ENCODE peak calls at places on chromosome 15, in seven cellular contexts. C is bronchial epithelial cell, H is thyroid gland, J is left lung, L is body of pancreas, E is psoas muscle, I is neural progenitor cell. P is an unnamed sample.

GRCh38 chr15:79570004-79570403 is 137.9 kb downstream of the MINAR1 start:
- DNase-seq in L (no peak), C (no peak), J (no peak), E (no peak), I (no peak), H (no peak), P (no peak)

GRCh38 chr15:49649987-49650386 is 29.1 kb downstream of the DTWD1 start:
- DNase-seq in C (no peak), J (no peak), L (no peak), E (no peak), H (no peak), I (no peak), P (no peak)

GRCh38 chr15:90558182-90558581 is 28.5 kb downstream of the CRTC3 start:
- DNase-seq in E (peak; percentile 19), C (no peak), H (peak; percentile 20), L (no peak), I (no peak), J (no peak), P (no peak)

GRCh38 chr15:71366522-71366921 is 251.3 kb downstream of the THSD4 start:
- DNase-seq in E (no peak), I (no peak), L (no peak), H (no peak), J (no peak), C (no peak), P (no peak)

GRCh38 chr15:86263235-86263634 is 183.6 kb downstream of the AGBL1 start:
- DNase-seq in L (no peak), I (no peak), J (no peak), E (no peak), H (no peak), C (peak; percentile 62), P (no peak)

GRCh38 chr15:35912196-35912595 is 366.2 kb upstream of the DPH6 start:
- DNase-seq in H (no peak), E (no peak), L (no peak), I (no peak), C (peak; percentile 35), J (no peak), P (no peak)

GRCh38 chr15:48336940-48337339 is 5.7 kb downstream of the DUT start:
- DNase-seq in C (no peak), E (no peak), H (no peak), L (no peak), I (peak; percentile 68), J (no peak), P (no peak)

GRCh38 chr15:83119968-83120581 is 12.6 kb downstream of the TM6SF1 start:
- DNase-seq in I (no peak), H (no peak), C (no peak), J (no peak), E (no peak), L (no peak), P (no peak)

GRCh38 chr15:92749172-92749571 is 93.6 kb upstream of the FAM174B start:
- DNase-seq in H (no peak), E (no peak), J (no peak), L (no peak), C (no peak), I (no peak), P (no peak)

GRCh38 chr15:77461486-77461885 is 40.8 kb downstream of the HMG20A start:
- DNase-seq in E (no peak), J (no peak), H (no peak), C (no peak), I (no peak), L (no peak), P (no peak)

GRCh38 chr15:63260786-63261185 is 16.6 kb upstream of the APH1B start:
- DNase-seq in E (no peak), L (no peak), I (no peak), H (no peak), C (no peak), J (no peak), P (no peak)

GRCh38 chr15:70357453-70357852 is 259.7 kb upstream of the TLE3 start:
- DNase-seq in C (no peak), L (no peak), J (no peak), I (no peak), H (no peak), E (no peak), P (no peak)

GRCh38 chr15:40949756-40950207 is 3.5 kb upstream of the CHAC1 start:
- DNase-seq in C (peak; percentile 29), I (no peak), L (peak; percentile 64), E (no peak), H (no peak), J (no peak), P (no peak)

GRCh38 chr15:40340740-40341400 is at the start of gene CCDC9B:
- DNase-seq in E (peak; percentile 92), J (peak; percentile 93), C (peak; percentile 69), L (peak; percentile 80), H (peak; percentile 98), I (peak; percentile 55), P (peak; percentile 81)

GRCh38 chr15:65377105-65377975 is 462 bp downstream of the IGDCC3 start:
- DNase-seq in E (peak; percentile 24), L (no peak), C (no peak), H (peak; percentile 56), J (no peak), I (peak; percentile 83), P (peak; percentile 50)

GRCh38 chr15:60221356-60221755 is 176.4 kb downstream of the ANXA2 start:
- DNase-seq in H (no peak), C (no peak), J (no peak), I (no peak), L (no peak), E (no peak), P (no peak)

GRCh38 chr15:77546050-77546501 is 86.6 kb downstream of the LINGO1 start:
- DNase-seq in E (no peak), H (no peak), C (peak; percentile 76), I (no peak), J (no peak), L (no peak), P (peak; percentile 88)

GRCh38 chr15:67148196-67148701 is 82.8 kb downstream of the SMAD3 start:
- DNase-seq in H (peak; percentile 50), E (no peak), I (no peak), L (no peak), C (peak; percentile 85), J (no peak), P (peak; percentile 59)

GRCh38 chr15:60708684-60709083 is 229.7 kb upstream of the ICE2 start:
- DNase-seq in J (no peak), C (no peak), L (no peak), I (no peak), E (no peak), H (no peak), P (no peak)

GRCh38 chr15:84645496-84645895 is 8.6 kb downstream of the WDR73 start:
- DNase-seq in L (no peak), I (no peak), H (no peak), J (no peak), C (no peak), E (no peak), P (no peak)

GRCh38 chr15:42581272-42581730 is 5.9 kb downstream of the STARD9 start:
- DNase-seq in I (peak; percentile 95), E (peak; percentile 86), C (peak; percentile 57), J (peak; percentile 92), L (peak; percentile 75), H (peak; percentile 87), P (peak; percentile 56)

GRCh38 chr15:80820092-80820491 is 40.9 kb downstream of the CEMIP start:
- DNase-seq in H (no peak), I (no peak), C (no peak), L (no peak), E (no peak), J (no peak), P (no peak)

GRCh38 chr15:88433046-88433685 is 34.0 kb downstream of the MRPL46 start:
- DNase-seq in H (no peak), L (no peak), E (no peak), C (no peak), J (no peak), I (no peak), P (no peak)

GRCh38 chr15:89514596-89515406 is 18.4 kb upstream of the RHCG start:
- DNase-seq in E (no peak), H (no peak), I (no peak), L (no peak), J (no peak), C (peak; percentile 98), P (no peak)
- H3K36me3 ChIP-seq in E (no peaks in the 10 kb centered on the region), H (no peaks in the 10 kb centered on the region), I (no peaks in the 10 kb centered on the region), L (no peaks in the 10 kb centered on the region), J (no peaks in the 10 kb centered on the region), C (no peaks in the 10 kb centered on the region), P (no peaks in the 10 kb centered on the region)

DNA sequence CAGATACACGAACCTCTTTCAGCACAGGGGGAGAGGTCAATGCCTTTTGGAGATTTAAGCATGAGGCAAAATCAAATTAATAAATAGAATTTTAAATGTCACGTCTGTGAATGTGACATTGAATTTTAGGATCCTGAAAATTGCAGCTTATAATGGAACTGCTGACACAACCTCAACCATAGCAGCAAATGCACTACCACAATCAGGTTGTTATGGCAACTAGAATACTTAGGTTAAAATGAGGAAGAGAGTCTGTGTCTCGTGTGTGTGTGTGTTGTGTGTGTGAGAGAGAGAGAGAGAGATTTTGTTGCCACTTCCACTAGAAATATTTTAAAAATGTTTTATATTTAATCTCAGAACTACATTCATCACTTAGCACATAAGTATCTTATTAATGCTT is 8.1 kb upstream of the CHRM5 start:
- DNase-seq in C (no peak), H (no peak), E (no peak), I (no peak), J (no peak), L (no peak), P (no peak)
- H3K4me3 ChIP-seq in C (no peak overlapping the region), H (no peak overlapping the region), E (no peak overlapping the region), I (no peak overlapping the region), J (no peak overlapping the region), L (no peak overlapping the region), P (no peak overlapping the region)

DNA sequence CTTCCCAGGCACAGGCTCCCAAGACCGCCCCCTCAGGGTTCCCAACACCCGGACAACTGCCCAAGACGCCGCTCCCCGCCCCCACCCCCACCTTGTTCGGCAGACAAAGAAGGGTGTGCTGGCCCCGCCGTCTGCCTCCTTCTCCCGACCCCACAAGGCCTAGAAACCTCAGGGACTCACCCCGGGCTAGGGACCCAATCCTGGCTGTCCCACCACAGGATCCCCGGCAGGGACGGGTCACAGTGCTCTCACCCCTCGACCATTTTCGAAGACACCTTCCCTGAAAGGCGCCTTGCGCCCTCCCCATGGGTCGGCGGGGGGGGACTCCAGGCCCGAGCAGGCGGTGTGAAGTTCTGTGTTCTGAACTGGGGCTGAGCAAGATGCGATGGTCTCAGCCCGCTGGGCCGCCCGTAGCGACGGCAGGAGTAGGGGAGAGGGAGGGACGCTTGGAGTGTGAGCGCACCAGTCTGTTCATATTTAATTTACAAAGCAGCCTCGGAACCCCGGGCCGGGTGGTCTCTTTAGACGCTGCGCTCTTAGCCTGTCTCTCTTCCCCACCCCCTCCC is 1.5 kb upstream of the ISLR2 start:
- DNase-seq in C (no peak), H (no peak), E (peak; percentile 19), I (peak; percentile 40), L (no peak), J (no peak), P (no peak)
- H3K27me3 ChIP-seq in C (peaks cover 59% of the 10 kb centered on the region), H (peaks cover 25% of the 10 kb centered on the region), E (no peaks in the 10 kb centered on the region), I (peaks cover 100% of the 10 kb centered on the region), L (no peaks in the 10 kb centered on the region), J (peaks cover 62% of the 10 kb centered on the region), P (peaks cover 46% of the 10 kb centered on the region)

GRCh38 chr15:25368855-25369254 is 70.0 kb downstream of the UBE3A start:
- DNase-seq in L (no peak), I (no peak), C (no peak), J (no peak), H (no peak), E (no peak), P (no peak)

GRCh38 chr15:25374143-25374542 is 64.7 kb downstream of the UBE3A start:
- DNase-seq in H (no peak), E (no peak), C (no peak), L (no peak), J (no peak), I (peak; percentile 4), P (no peak)

GRCh38 chr15:25375557-25375956 is 63.3 kb downstream of the UBE3A start:
- DNase-seq in E (no peak), H (no peak), C (no peak), L (no peak), J (no peak), I (no peak), P (no peak)

GRCh38 chr15:25372298-25372697 is 66.5 kb downstream of the UBE3A start:
- DNase-seq in H (no peak), J (no peak), E (no peak), C (peak; percentile 25), L (no peak), I (no peak), P (no peak)
- H3K36me3 ChIP-seq in H (peaks cover 19% of the 10 kb centered on the region), J (no peaks in the 10 kb centered on the region), E (peaks cover 9% of the 10 kb centered on the region), C (peaks cover 4% of the 10 kb centered on the region), L (peaks cover 11% of the 10 kb centered on the region), I (peaks cover 16% of the 10 kb centered on the region), P (peaks cover 61% of the 10 kb centered on the region)

P was measured in MG63.